ENCODE peak calls at places on chromosome 10, in six cellular contexts. E, V, H, A, K and W are unnamed samples.

GRCh38 chr10:111410740-111411139 is 333.9 kb downstream of the ADRA2A start:
- DNase-seq in E (no peak), V (no peak), K (no peak), H (no peak), A (no peak), W (peak; percentile 60)

GRCh38 chr10:35092851-35093250 is 2.7 kb upstream of the CUL2 start:
- DNase-seq in E (no peak), V (no peak), K (no peak), A (no peak), H (no peak), W (no peak)

GRCh38 chr10:127813290-127813689 is 76.3 kb downstream of the FOXI2 start:
- DNase-seq in K (no peak), H (no peak), E (no peak), V (no peak), A (no peak), W (no peak)

GRCh38 chr10:96478317-96478716 is 35.4 kb downstream of the TLL2 start:
- DNase-seq in V (no peak), K (peak; percentile 51), H (no peak), E (no peak), A (peak; percentile 40), W (no peak)

GRCh38 chr10:10816453-10816852 is 201.2 kb upstream of the CELF2 start:
- DNase-seq in A (peak; percentile 73), K (peak; percentile 79), H (no peak), E (no peak), V (no peak), W (peak; percentile 41)

GRCh38 chr10:112360308-112361270 is 13.3 kb upstream of the ACSL5 start:
- DNase-seq in A (peak; percentile 30), K (peak; percentile 43), H (no peak), V (peak; percentile 82), E (no peak), W (peak; percentile 74)

GRCh38 chr10:52858722-52859121 is 86.1 kb upstream of the MBL2 start:
- DNase-seq in K (no peak), A (no peak), E (no peak), H (no peak), V (no peak), W (no peak)

GRCh38 chr10:52053522-52053921 is 260.6 kb upstream of the DKK1 start:
- DNase-seq in K (no peak), E (no peak), A (no peak), V (no peak), H (no peak), W (no peak)

GRCh38 chr10:26939290-26939956 is 78.7 kb upstream of the ABI1 start:
- DNase-seq in V (no peak), A (no peak), K (no peak), H (no peak), E (no peak), W (no peak)

GRCh38 chr10:35400600-35401268 is 64.4 kb downstream of the CCNY start:
- DNase-seq in K (no peak), V (no peak), H (no peak), E (no peak), A (no peak), W (no peak)

GRCh38 chr10:69906425-69906824 is 104.7 kb downstream of the COL13A1 start:
- DNase-seq in H (no peak), K (no peak), V (no peak), E (no peak), A (no peak), W (no peak)

GRCh38 chr10:114026189-114027040 is 17.3 kb upstream of the ADRB1 start:
- DNase-seq in E (peak; percentile 11), A (peak; percentile 79), K (peak; percentile 86), H (peak; percentile 33), V (no peak), W (peak; percentile 89)

GRCh38 chr10:90859321-90859751 is 1.5 kb upstream of the HTR7 start:
- DNase-seq in K (peak; percentile 85), V (no peak), E (no peak), H (no peak), A (peak; percentile 84), W (peak; percentile 91)

GRCh38 chr10:82308641-82309040 is 433.6 kb downstream of the NRG3 start:
- DNase-seq in K (no peak), A (no peak), E (no peak), H (peak; percentile 4), V (no peak), W (no peak)

GRCh38 chr10:35882422-35883150 is 240.5 kb upstream of the FZD8 start:
- DNase-seq in A (no peak), V (no peak), E (no peak), H (no peak), K (no peak), W (no peak)

GRCh38 chr10:60235001-60235400 is 154.7 kb downstream of the ANK3 start:
- DNase-seq in A (peak; percentile 65), E (no peak), V (no peak), H (no peak), K (peak; percentile 70), W (peak; percentile 72)

GRCh38 chr10:76085773-76086570 is 654.5 kb downstream of the LRMDA start:
- DNase-seq in V (no peak), E (no peak), A (no peak), K (no peak), H (no peak), W (no peak)

GRCh38 chr10:25899304-25899703 is 34.7 kb upstream of the MYO3A start:
- DNase-seq in E (no peak), K (no peak), V (no peak), A (no peak), H (no peak), W (no peak)

GRCh38 chr10:43843331-43844101 is 194.8 kb upstream of the ZNF32 start:
- DNase-seq in H (no peak), E (peak; percentile 37), K (peak; percentile 80), V (no peak), A (peak; percentile 69), W (no peak)

GRCh38 chr10:110746254-110746826 is 102.2 kb downstream of the RBM20 start:
- DNase-seq in V (peak; percentile 71), H (peak; percentile 46), A (peak; percentile 30), E (peak; percentile 39), K (peak; percentile 56), W (peak; percentile 91)

GRCh38 chr10:129085821-129086220 is 381.2 kb upstream of the MGMT start:
- DNase-seq in H (no peak), V (no peak), K (no peak), A (no peak), E (no peak), W (peak; percentile 28)

GRCh38 chr10:60298408-60299389 is 91.0 kb downstream of the ANK3 start:
- DNase-seq in V (no peak), H (no peak), A (no peak), E (no peak), K (no peak), W (no peak)

GRCh38 chr10:75043256-75044121 is 68.0 kb upstream of the SAMD8 start:
- DNase-seq in V (no peak), E (no peak), H (no peak), A (no peak), K (no peak), W (no peak)

GRCh38 chr10:36236931-36237330 is 594.8 kb upstream of the FZD8 start:
- DNase-seq in K (no peak), V (no peak), A (no peak), H (no peak), E (no peak), W (peak; percentile 75)

GRCh38 chr10:878333-878753 is 53.2 kb downstream of the LARP4B start:
- DNase-seq in V (no peak), K (no peak), E (peak; percentile 3), H (no peak), A (no peak), W (peak; percentile 5)

GRCh38 chr10:77405771-77406241 is 231.8 kb downstream of the KCNMA1 start:
- DNase-seq in K (peak; percentile 79), H (peak; percentile 45), E (no peak), V (peak; percentile 67), A (peak; percentile 72), W (peak; percentile 67)

GRCh38 chr10:66307826-66308225 is 618.0 kb upstream of the LRRTM3 start:
- DNase-seq in E (no peak), V (no peak), H (no peak), A (no peak), K (no peak), W (no peak)
- TF ChIP-seq CTCF in E (no peak), V (no peak), H (no peak), A (no peak), K (no peak), W (no peak)

GRCh38 chr10:98424308-98425254 is 9.6 kb upstream of the PYROXD2 start:
- DNase-seq in H (no peak), A (no peak), K (no peak), E (no peak), V (peak; percentile 22), W (no peak)

GRCh38 chr10:98420786-98421185 is 5.8 kb upstream of the PYROXD2 start:
- DNase-seq in V (no peak), K (no peak), A (no peak), H (no peak), E (no peak), W (no peak)

GRCh38 chr10:98423691-98424120 is 8.7 kb upstream of the PYROXD2 start:
- DNase-seq in A (no peak), E (no peak), V (peak; percentile 23), H (no peak), K (no peak), W (peak; percentile 42)

GRCh38 chr10:98419456-98420261 is 4.7 kb upstream of the PYROXD2 start:
- DNase-seq in E (no peak), K (no peak), A (no peak), V (no peak), H (no peak), W (no peak)

GRCh38 chr10:98422182-98422581 is 7.2 kb upstream of the PYROXD2 start:
- DNase-seq in K (no peak), V (no peak), E (no peak), A (no peak), H (no peak), W (no peak)
- TF ChIP-seq CTCF in K (no peak), V (no peak), E (no peak), A (no peak), H (no peak), W (no peak)

DNA sequence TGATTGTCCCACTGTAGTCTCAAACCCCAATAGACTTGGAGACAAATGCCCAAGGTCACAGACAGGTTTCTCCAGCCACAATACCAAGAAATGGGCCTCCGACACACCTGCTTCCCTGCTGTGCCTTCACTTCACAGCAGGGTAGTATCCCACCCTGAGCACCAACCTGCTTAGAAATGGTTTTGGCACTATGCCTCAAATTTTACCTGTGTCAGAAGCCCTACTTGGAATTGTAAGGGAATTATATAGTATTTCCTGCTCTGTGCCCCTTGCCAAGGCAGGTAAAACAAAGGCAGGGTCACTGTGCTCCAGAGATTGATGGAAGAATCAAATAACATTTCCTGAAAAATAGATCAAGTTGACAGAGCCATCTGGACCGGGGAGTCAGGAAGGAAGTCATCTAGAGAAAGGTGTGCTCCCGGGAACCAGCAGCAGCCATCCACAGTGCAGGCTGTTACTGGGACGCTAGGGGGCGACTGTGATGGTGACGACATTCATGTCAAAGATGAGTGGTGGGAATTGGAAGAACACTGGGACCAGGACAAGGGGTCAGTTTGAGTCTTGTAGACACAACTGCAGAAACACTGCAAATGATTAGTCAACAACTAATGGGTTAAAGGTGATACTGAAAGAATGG is 117.8 kb upstream of the AKR1E2 start:
- DNase-seq in H (no peak), A (no peak), E (no peak), K (no peak), V (no peak), W (no peak)
- TF ChIP-seq CTCF in H (peak; percentile 56), A (peak; percentile 10), E (no peak), K (peak; percentile 14), V (no peak), W (peak; percentile 34)

DNA sequence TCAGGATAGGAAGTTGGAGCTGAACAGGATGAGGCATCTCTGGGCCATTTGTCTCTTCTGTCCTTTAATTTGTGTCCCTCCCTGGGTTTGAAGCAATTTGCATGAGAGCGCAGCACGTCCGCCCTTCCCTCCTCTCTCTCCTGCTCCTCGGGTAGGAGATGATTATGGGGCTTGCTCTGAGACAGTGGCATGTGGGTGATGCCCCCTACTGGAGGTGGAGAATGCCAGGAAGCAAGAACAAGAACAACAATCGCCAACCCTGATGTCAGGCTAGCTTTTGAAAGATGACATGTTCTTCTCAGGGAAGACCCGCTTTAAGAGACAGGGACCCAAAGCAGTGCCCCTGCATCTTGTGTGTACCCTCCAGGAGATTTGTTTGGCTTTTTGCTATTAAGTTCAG is 63.9 kb upstream of the LOXL4 start:
- DNase-seq in V (no peak), H (no peak), A (no peak), K (no peak), E (no peak), W (peak; percentile 35)
- TF ChIP-seq CTCF in V (no peak), H (peak; percentile 38), A (no peak), K (peak; percentile 11), E (peak; percentile 29), W (peak; percentile 50)